ENCODE peak calls at places on chromosomes 11 and 22, in nine cellular contexts. R is coronary artery; G is NCI-H1694; T is iris pigment epithelial cell; Z is activated CD8-positive, alpha-beta memory T cell treated with anti-CD3 and anti-CD28 coated beads for 4 hours; F is A549; P is NCI-H748 treated with DMSO at 0.1 percent for 48 hours; J is colonic mucosa; Q is CD4-positive, alpha-beta T cell. U is an unnamed sample.

GRCh38 chr11:11608783-11609232 is 13.0 kb downstream of the GALNT18 start:
- DNase-seq in R (no peak), G (no peak), T (no peak), Z (no peak), F (no peak), P (no peak), J (no peak), Q (no peak), U (no peak)

GRCh38 chr11:122748968-122749687 is 89.2 kb upstream of the CRTAM start:
- DNase-seq in R (no peak), G (no peak), T (peak), Z (peak), F (no peak), P (no peak), J (no peak), Q (peak), U (no peak)

GRCh38 chr11:125416993-125417935 is 78.8 kb downstream of the FEZ1 start:
- DNase-seq in R (no peak), G (no peak), T (no peak), Z (no peak), F (no peak), P (no peak), J (no peak), Q (no peak), U (no peak)

GRCh38 chr11:13434247-13435205 is 28.5 kb downstream of the BTBD10 start:
- DNase-seq in R (no peak), G (no peak), T (no peak), Z (no peak), F (no peak), P (no peak), J (no peak), Q (no peak), U (no peak)

GRCh38 chr11:36364551-36364950 is 68.5 kb downstream of the PRR5L start:
- DNase-seq in R (no peak), G (no peak), T (peak), Z (no peak), F (no peak), P (no peak), J (peak), Q (no peak), U (no peak)

GRCh38 chr11:75346912-75347647 is 4.4 kb downstream of the ARRB1 start:
- DNase-seq in R (peak), G (peak), T (peak), Z (no peak), F (no peak), P (no peak), J (peak), Q (no peak), U (peak)

GRCh38 chr11:565921-566509 is 5.2 kb downstream of the RASSF7 start:
- DNase-seq in R (no peak), G (no peak), T (no peak), Z (no peak), F (no peak), P (no peak), J (no peak), Q (no peak), U (no peak)

GRCh38 chr11:40514124-40514523 is 945.3 kb downstream of the LRRC4C start:
- DNase-seq in R (no peak), G (no peak), T (peak), Z (no peak), F (no peak), P (no peak), J (no peak), Q (no peak), U (no peak)

GRCh38 chr22:35578836-35579575 is 38.1 kb downstream of the MB start:
- DNase-seq in R (no peak), G (no peak), T (no peak), Z (no peak), F (no peak), P (no peak), J (peak), Q (no peak), U (no peak)

GRCh38 chr22:37316875-37317371 is 34.6 kb downstream of the CYTH4 start:
- DNase-seq in R (no peak), G (no peak), T (peak), Z (peak), F (peak), P (peak), J (peak), Q (peak), U (peak)

GRCh38 chr11:100593321-100593720 is 93.8 kb upstream of the ARHGAP42 start:
- DNase-seq in R (no peak), G (peak), T (peak), Z (no peak), F (no peak), P (no peak), J (no peak), Q (no peak), U (peak)

GRCh38 chr11:43681543-43681942 is 1.0 kb downstream of the HSD17B12 start:
- DNase-seq in R (no peak), G (no peak), T (peak), Z (no peak), F (peak), P (peak), J (no peak), Q (no peak), U (no peak)

GRCh38 chr11:86743223-86744118 is 56.9 kb upstream of the PRSS23 start:
- DNase-seq in R (peak), G (no peak), T (peak), Z (no peak), F (peak), P (no peak), J (peak), Q (no peak), U (no peak)

GRCh38 chr11:126716456-126717083 is 284.0 kb downstream of the KIRREL3 start:
- DNase-seq in R (no peak), G (no peak), T (peak), Z (no peak), F (peak), P (peak), J (peak), Q (no peak), U (no peak)

GRCh38 chr11:100630898-100631297 is 56.2 kb upstream of the ARHGAP42 start:
- DNase-seq in R (no peak), G (no peak), T (peak), Z (no peak), F (no peak), P (no peak), J (no peak), Q (no peak), U (no peak)

GRCh38 chr22:30968015-30968923 is at the start of gene MORC2:
- DNase-seq in R (peak), G (no peak), T (peak), Z (no peak), F (peak), P (peak), J (peak), Q (no peak), U (peak)

U was measured in DMS 273 treated with DMSO at 0.1 percent for 48 hours.